ENCODE peak calls at places on chromosomes 12 and 14, in ten cellular contexts. One of them, this sample, is unnamed.

GRCh38 chr12:16573652-16574077 is 32.3 kb downstream of the LMO3 start:
- DNase-seq in fibroblast of lung: no peak
- DNase-seq in progenitor cell of endocrine pancreas: no peak
- DNase-seq in IMR-90: peak; percentile 32
- DNase-seq in GM06990: no peak
- DNase-seq in neural crest cell: peak; percentile 20
- DNase-seq in astrocyte of the cerebellum: no peak
- DNase-seq in suprapubic skin: no peak
- DNase-seq in stomach: no peak
- DNase-seq in HFFc6: no peak
- DNase-seq in this sample: no peak

GRCh38 chr12:21852251-21852650 is 77.7 kb upstream of the KCNJ8 start:
- DNase-seq in HFFc6: peak; percentile 17
- DNase-seq in stomach: no peak
- DNase-seq in IMR-90: peak; percentile 90
- DNase-seq in fibroblast of lung: peak; percentile 71
- DNase-seq in astrocyte of the cerebellum: no peak
- DNase-seq in neural crest cell: no peak
- DNase-seq in suprapubic skin: no peak
- DNase-seq in GM06990: no peak
- DNase-seq in progenitor cell of endocrine pancreas: no peak
- DNase-seq in this sample: no peak

GRCh38 chr14:97580923-97581495 is 783.8 kb downstream of the VRK1 start:
- DNase-seq in astrocyte of the cerebellum: no peak
- DNase-seq in stomach: no peak
- DNase-seq in progenitor cell of endocrine pancreas: peak; percentile 19
- DNase-seq in fibroblast of lung: peak; percentile 1
- DNase-seq in IMR-90: no peak
- DNase-seq in neural crest cell: peak; percentile 11
- DNase-seq in suprapubic skin: no peak
- DNase-seq in HFFc6: no peak
- DNase-seq in GM06990: no peak
- DNase-seq in this sample: peak; percentile 16

GRCh38 chr12:46217686-46218508 is 50.9 kb downstream of the SLC38A1 start:
- DNase-seq in astrocyte of the cerebellum: no peak
- DNase-seq in IMR-90: no peak
- DNase-seq in suprapubic skin: no peak
- DNase-seq in progenitor cell of endocrine pancreas: no peak
- DNase-seq in HFFc6: no peak
- DNase-seq in fibroblast of lung: no peak
- DNase-seq in neural crest cell: no peak
- DNase-seq in stomach: peak; percentile 34
- DNase-seq in GM06990: peak; percentile 77
- DNase-seq in this sample: peak; percentile 86

GRCh38 chr12:65556676-65557424 is 267.4 kb upstream of the HMGA2 start:
- DNase-seq in suprapubic skin: peak; percentile 87
- DNase-seq in neural crest cell: peak; percentile 75
- DNase-seq in stomach: peak; percentile 84
- DNase-seq in GM06990: peak; percentile 36
- DNase-seq in IMR-90: peak; percentile 85
- DNase-seq in fibroblast of lung: peak; percentile 72
- DNase-seq in HFFc6: peak; percentile 76
- DNase-seq in progenitor cell of endocrine pancreas: peak; percentile 78
- DNase-seq in astrocyte of the cerebellum: peak; percentile 70
- DNase-seq in this sample: peak; percentile 78

GRCh38 chr12:91100901-91101300 is 10.4 kb downstream of the LUM start:
- DNase-seq in IMR-90: no peak
- DNase-seq in neural crest cell: no peak
- DNase-seq in astrocyte of the cerebellum: peak; percentile 71
- DNase-seq in progenitor cell of endocrine pancreas: no peak
- DNase-seq in HFFc6: peak; percentile 17
- DNase-seq in GM06990: no peak
- DNase-seq in stomach: no peak
- DNase-seq in fibroblast of lung: peak; percentile 85
- DNase-seq in suprapubic skin: no peak
- DNase-seq in this sample: no peak

GRCh38 chr12:124804011-124804621 is 59.5 kb downstream of the SCARB1 start:
- DNase-seq in HFFc6: no peak
- DNase-seq in IMR-90: peak; percentile 13
- DNase-seq in progenitor cell of endocrine pancreas: no peak
- DNase-seq in suprapubic skin: no peak
- DNase-seq in astrocyte of the cerebellum: peak; percentile 23
- DNase-seq in fibroblast of lung: peak; percentile 33
- DNase-seq in GM06990: no peak
- DNase-seq in neural crest cell: no peak
- DNase-seq in stomach: peak; percentile 75
- DNase-seq in this sample: no peak

GRCh38 chr12:96513681-96514080 is 24.3 kb downstream of the CFAP54 start:
- DNase-seq in suprapubic skin: no peak
- DNase-seq in stomach: no peak
- DNase-seq in progenitor cell of endocrine pancreas: no peak
- DNase-seq in GM06990: no peak
- DNase-seq in IMR-90: peak; percentile 24
- DNase-seq in neural crest cell: no peak
- DNase-seq in astrocyte of the cerebellum: no peak
- DNase-seq in HFFc6: no peak
- DNase-seq in fibroblast of lung: peak; percentile 33
- DNase-seq in this sample: no peak

GRCh38 chr12:116943419-116944372 is 32.9 kb downstream of the FBXW8 start:
- DNase-seq in suprapubic skin: no peak
- DNase-seq in neural crest cell: no peak
- DNase-seq in stomach: no peak
- DNase-seq in HFFc6: no peak
- DNase-seq in IMR-90: no peak
- DNase-seq in fibroblast of lung: no peak
- DNase-seq in progenitor cell of endocrine pancreas: no peak
- DNase-seq in astrocyte of the cerebellum: no peak
- DNase-seq in GM06990: no peak
- DNase-seq in this sample: no peak

GRCh38 chr14:56280843-56281242 is 162.6 kb downstream of the PELI2 start:
- DNase-seq in fibroblast of lung: no peak
- DNase-seq in stomach: no peak
- DNase-seq in IMR-90: no peak
- DNase-seq in suprapubic skin: no peak
- DNase-seq in astrocyte of the cerebellum: no peak
- DNase-seq in neural crest cell: no peak
- DNase-seq in progenitor cell of endocrine pancreas: no peak
- DNase-seq in GM06990: no peak
- DNase-seq in HFFc6: no peak
- DNase-seq in this sample: no peak
- TF ChIP-seq CTCF in fibroblast of lung: peak; percentile 29
- TF ChIP-seq CTCF in stomach: no peak
- TF ChIP-seq CTCF in IMR-90: no peak
- TF ChIP-seq CTCF in suprapubic skin: no peak
- TF ChIP-seq CTCF in astrocyte of the cerebellum: peak; percentile 17
- TF ChIP-seq CTCF in neural crest cell: peak; percentile 45
- TF ChIP-seq CTCF in progenitor cell of endocrine pancreas: peak; percentile 37
- TF ChIP-seq CTCF in GM06990: no peak
- TF ChIP-seq CTCF in HFFc6: peak; percentile 60
- TF ChIP-seq CTCF in this sample: no peak

DNA sequence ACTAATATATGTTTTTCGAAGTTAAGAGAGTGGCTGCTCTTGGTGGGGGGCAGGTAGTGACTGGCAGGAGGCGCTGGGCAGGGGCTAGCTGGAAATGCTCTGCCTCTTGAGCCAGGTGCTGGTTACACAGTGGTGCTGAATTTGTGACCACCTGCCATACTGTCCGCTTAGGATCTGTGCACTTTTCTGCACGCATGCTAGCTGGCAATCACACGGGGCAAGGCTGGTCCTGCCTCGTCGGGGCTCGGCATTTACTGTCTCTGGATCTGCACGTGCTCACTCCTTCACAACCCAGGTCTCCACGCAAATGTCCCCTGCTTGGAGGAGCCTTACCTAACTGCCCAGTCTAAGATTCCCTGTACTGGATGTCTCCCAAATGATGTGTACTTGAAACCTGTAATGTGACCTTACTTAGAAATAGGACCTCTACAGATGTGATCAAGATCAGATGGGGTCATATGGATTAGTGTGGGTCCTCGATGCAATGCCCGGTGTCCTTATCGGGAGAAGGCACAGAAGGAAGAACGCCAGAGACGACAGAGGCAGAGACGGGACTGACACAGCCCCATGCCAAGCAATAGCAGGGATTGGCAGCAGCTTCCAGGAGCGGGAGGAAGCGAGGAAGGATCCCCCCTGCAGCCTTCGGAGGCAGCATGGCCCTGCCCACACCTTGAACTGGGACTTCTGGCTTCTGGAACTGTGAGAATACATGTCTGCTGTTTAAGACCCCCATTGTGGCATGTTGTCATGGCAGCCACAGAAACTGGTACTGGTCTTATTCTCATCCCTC is 59.5 kb downstream of the RBM19 start:
- DNase-seq in neural crest cell: no peak
- DNase-seq in stomach: no peak
- DNase-seq in suprapubic skin: no peak
- DNase-seq in GM06990: no peak
- DNase-seq in HFFc6: no peak
- DNase-seq in progenitor cell of endocrine pancreas: no peak
- DNase-seq in fibroblast of lung: no peak
- DNase-seq in IMR-90: no peak
- DNase-seq in astrocyte of the cerebellum: no peak
- DNase-seq in this sample: no peak
- TF ChIP-seq CTCF in neural crest cell: no peak
- TF ChIP-seq CTCF in stomach: no peak
- TF ChIP-seq CTCF in suprapubic skin: no peak
- TF ChIP-seq CTCF in GM06990: no peak
- TF ChIP-seq CTCF in HFFc6: no peak
- TF ChIP-seq CTCF in progenitor cell of endocrine pancreas: no peak
- TF ChIP-seq CTCF in fibroblast of lung: no peak
- TF ChIP-seq CTCF in IMR-90: no peak
- TF ChIP-seq CTCF in astrocyte of the cerebellum: no peak
- TF ChIP-seq CTCF in this sample: no peak

GRCh38 chr12:83261998-83262397 is 575.3 kb downstream of the TMTC2 start:
- DNase-seq in stomach: no peak
- DNase-seq in IMR-90: no peak
- DNase-seq in neural crest cell: no peak
- DNase-seq in suprapubic skin: no peak
- DNase-seq in GM06990: no peak
- DNase-seq in progenitor cell of endocrine pancreas: no peak
- DNase-seq in HFFc6: no peak
- DNase-seq in fibroblast of lung: no peak
- DNase-seq in astrocyte of the cerebellum: no peak
- DNase-seq in this sample: no peak
- TF ChIP-seq CTCF in stomach: no peak
- TF ChIP-seq CTCF in IMR-90: no peak
- TF ChIP-seq CTCF in neural crest cell: peak; percentile 26
- TF ChIP-seq CTCF in suprapubic skin: no peak
- TF ChIP-seq CTCF in GM06990: no peak
- TF ChIP-seq CTCF in progenitor cell of endocrine pancreas: peak; percentile 22
- TF ChIP-seq CTCF in HFFc6: no peak
- TF ChIP-seq CTCF in fibroblast of lung: no peak
- TF ChIP-seq CTCF in astrocyte of the cerebellum: no peak
- TF ChIP-seq CTCF in this sample: no peak

GRCh38 chr12:24724765-24725307 is 224.1 kb downstream of the BCAT1 start:
- DNase-seq in IMR-90: no peak
- DNase-seq in progenitor cell of endocrine pancreas: no peak
- DNase-seq in fibroblast of lung: no peak
- DNase-seq in neural crest cell: no peak
- DNase-seq in GM06990: no peak
- DNase-seq in stomach: no peak
- DNase-seq in suprapubic skin: no peak
- DNase-seq in HFFc6: no peak
- DNase-seq in astrocyte of the cerebellum: no peak
- DNase-seq in this sample: peak; percentile 45

GRCh38 chr12:24723759-24724158 is 225.1 kb downstream of the BCAT1 start:
- DNase-seq in astrocyte of the cerebellum: no peak
- DNase-seq in stomach: no peak
- DNase-seq in progenitor cell of endocrine pancreas: no peak
- DNase-seq in IMR-90: no peak
- DNase-seq in neural crest cell: no peak
- DNase-seq in fibroblast of lung: no peak
- DNase-seq in GM06990: no peak
- DNase-seq in HFFc6: no peak
- DNase-seq in suprapubic skin: no peak
- DNase-seq in this sample: no peak

GRCh38 chr12:24728826-24729225 is 220.1 kb downstream of the BCAT1 start:
- DNase-seq in stomach: no peak
- DNase-seq in HFFc6: no peak
- DNase-seq in fibroblast of lung: no peak
- DNase-seq in neural crest cell: no peak
- DNase-seq in GM06990: no peak
- DNase-seq in suprapubic skin: no peak
- DNase-seq in progenitor cell of endocrine pancreas: no peak
- DNase-seq in astrocyte of the cerebellum: no peak
- DNase-seq in IMR-90: no peak
- DNase-seq in this sample: no peak

GRCh38 chr12:24730461-24730896 is 218.4 kb downstream of the BCAT1 start:
- DNase-seq in HFFc6: no peak
- DNase-seq in suprapubic skin: no peak
- DNase-seq in GM06990: peak; percentile 37
- DNase-seq in fibroblast of lung: no peak
- DNase-seq in astrocyte of the cerebellum: no peak
- DNase-seq in progenitor cell of endocrine pancreas: no peak
- DNase-seq in neural crest cell: no peak
- DNase-seq in stomach: no peak
- DNase-seq in IMR-90: no peak
- DNase-seq in this sample: peak; percentile 20

GRCh38 chr12:24728366-24728765 is 220.5 kb downstream of the BCAT1 start:
- DNase-seq in IMR-90: peak; percentile 55
- DNase-seq in stomach: no peak
- DNase-seq in progenitor cell of endocrine pancreas: no peak
- DNase-seq in fibroblast of lung: peak; percentile 35
- DNase-seq in suprapubic skin: no peak
- DNase-seq in GM06990: no peak
- DNase-seq in neural crest cell: no peak
- DNase-seq in astrocyte of the cerebellum: peak; percentile 29
- DNase-seq in HFFc6: peak; percentile 17
- DNase-seq in this sample: peak; percentile 14
- TF ChIP-seq CTCF in IMR-90: peak; percentile 71
- TF ChIP-seq CTCF in stomach: peak; percentile 40
- TF ChIP-seq CTCF in progenitor cell of endocrine pancreas: peak; percentile 82
- TF ChIP-seq CTCF in fibroblast of lung: peak; percentile 72
- TF ChIP-seq CTCF in suprapubic skin: no peak
- TF ChIP-seq CTCF in GM06990: peak; percentile 40
- TF ChIP-seq CTCF in neural crest cell: peak; percentile 83
- TF ChIP-seq CTCF in astrocyte of the cerebellum: peak; percentile 41
- TF ChIP-seq CTCF in HFFc6: peak; percentile 71
- TF ChIP-seq CTCF in this sample: peak; percentile 64

GRCh38 chr12:130242506-130242905 is 80.2 kb downstream of the FZD10 start:
- DNase-seq in neural crest cell: no peak
- DNase-seq in fibroblast of lung: no peak
- DNase-seq in IMR-90: no peak
- DNase-seq in astrocyte of the cerebellum: no peak
- DNase-seq in GM06990: no peak
- DNase-seq in suprapubic skin: no peak
- DNase-seq in progenitor cell of endocrine pancreas: no peak
- DNase-seq in stomach: no peak
- DNase-seq in HFFc6: no peak
- DNase-seq in this sample: no peak
- TF ChIP-seq CTCF in neural crest cell: no peak
- TF ChIP-seq CTCF in fibroblast of lung: no peak
- TF ChIP-seq CTCF in IMR-90: no peak
- TF ChIP-seq CTCF in astrocyte of the cerebellum: no peak
- TF ChIP-seq CTCF in GM06990: no peak
- TF ChIP-seq CTCF in suprapubic skin: no peak
- TF ChIP-seq CTCF in progenitor cell of endocrine pancreas: no peak
- TF ChIP-seq CTCF in stomach: no peak
- TF ChIP-seq CTCF in HFFc6: no peak
- TF ChIP-seq CTCF in this sample: no peak

This sample was measured in activated CD8-positive, alpha-beta T cell treated with anti-CD3 and anti-CD28 coated beads for 36 hours.